ENCODE peak calls at places on chromosome 14, in eight cellular contexts. B, R, L, C, H, M, S and G are unnamed samples.
A peak's percentile ranks its signal among the peaks of the same experiment; 100 is the strongest.

GRCh38 chr14:35553808-35554207 is 19.8 kb downstream of the INSM2 start:
- DNase-seq in M (no peak), S (no peak), B (no peak), H (no peak), R (no peak), L (no peak), C (no peak), G (peak; percentile 29)

GRCh38 chr14:34604990-34605389 is 25.0 kb downstream of the SNX6 start:
- DNase-seq in M (no peak), H (no peak), C (no peak), R (no peak), S (no peak), B (no peak), L (no peak), G (peak; percentile 72)

GRCh38 chr14:54564799-54565235 is 2.1 kb upstream of the SAMD4A start:
- DNase-seq in S (no peak), R (no peak), B (no peak), H (peak; percentile 47), C (no peak), M (peak; percentile 69), L (no peak), G (peak; percentile 77)

GRCh38 chr14:44970907-44971306 is 8.9 kb downstream of the TOGARAM1 start:
- DNase-seq in B (no peak), C (no peak), M (no peak), L (no peak), R (no peak), H (no peak), S (no peak), G (no peak)

GRCh38 chr14:69291891-69292586 is 32.1 kb downstream of the GALNT16 start:
- DNase-seq in H (no peak), M (no peak), B (no peak), C (no peak), S (no peak), L (no peak), R (no peak), G (peak; percentile 26)

GRCh38 chr14:34211732-34212131 is 250.3 kb downstream of the SPTSSA start:
- DNase-seq in B (no peak), S (no peak), H (no peak), L (no peak), C (no peak), R (no peak), M (no peak), G (no peak)

GRCh38 chr14:88990856-88991255 is 166.4 kb downstream of the TTC8 start:
- DNase-seq in B (no peak), R (no peak), S (no peak), M (no peak), H (no peak), C (no peak), L (no peak), G (no peak)

GRCh38 chr14:92785601-92786426 is 8.3 kb upstream of the GOLGA5 start:
- DNase-seq in H (no peak), S (peak; percentile 6), R (no peak), B (no peak), M (no peak), L (peak; percentile 55), C (no peak), G (peak; percentile 80)

GRCh38 chr14:26849514-26849913 is 251.7 kb upstream of the NOVA1 start:
- DNase-seq in R (no peak), B (no peak), M (no peak), S (no peak), C (no peak), L (no peak), H (no peak), G (no peak)

GRCh38 chr14:103391048-103391447 is 5.8 kb downstream of the MARK3 start:
- DNase-seq in M (no peak), S (peak; percentile 77), B (no peak), R (peak; percentile 45), L (no peak), C (no peak), H (peak; percentile 68), G (peak; percentile 84)

GRCh38 chr14:92487513-92488133 is 26.0 kb upstream of the RIN3 start:
- DNase-seq in C (no peak), B (peak; percentile 18), R (no peak), S (peak; percentile 22), H (no peak), L (no peak), M (no peak), G (no peak)

GRCh38 chr14:31835049-31835448 is 242.1 kb upstream of the ARHGAP5 start:
- DNase-seq in C (no peak), S (no peak), H (no peak), M (no peak), R (no peak), L (no peak), B (no peak), G (no peak)

GRCh38 chr14:65359503-65359902 is 53.0 kb upstream of the FUT8 start:
- DNase-seq in B (no peak), H (no peak), M (no peak), S (no peak), C (no peak), L (no peak), R (no peak), G (no peak)

GRCh38 chr14:65751510-65751909 is 339.0 kb downstream of the FUT8 start:
- DNase-seq in S (peak; percentile 17), M (no peak), R (no peak), L (no peak), B (no peak), C (no peak), H (no peak), G (no peak)

GRCh38 chr14:67270354-67270753 is 29.1 kb downstream of the PALS1 start:
- DNase-seq in R (no peak), B (no peak), M (no peak), H (no peak), C (no peak), S (no peak), L (no peak), G (peak; percentile 12)

GRCh38 chr14:55097894-55098560 is 31.0 kb upstream of the LGALS3 start:
- DNase-seq in S (no peak), M (peak; percentile 59), B (no peak), H (no peak), C (no peak), L (peak; percentile 53), R (no peak), G (no peak)

GRCh38 chr14:72643317-72643801 is 250.5 kb downstream of the DPF3 start:
- DNase-seq in S (no peak), H (peak; percentile 71), R (no peak), L (no peak), B (no peak), M (no peak), C (peak; percentile 65), G (peak; percentile 98)

GRCh38 chr14:72645706-72646105 is 248.2 kb downstream of the DPF3 start:
- DNase-seq in R (no peak), S (no peak), L (no peak), C (no peak), H (no peak), M (no peak), B (no peak), G (no peak)

GRCh38 chr14:72646861-72647528 is 246.9 kb downstream of the DPF3 start:
- DNase-seq in S (no peak), H (no peak), R (no peak), B (no peak), L (no peak), M (no peak), C (no peak), G (peak; percentile 93)

GRCh38 chr14:72644038-72644437 is 249.9 kb downstream of the DPF3 start:
- DNase-seq in S (no peak), R (no peak), B (no peak), M (no peak), H (no peak), L (no peak), C (no peak), G (no peak)

DNA sequence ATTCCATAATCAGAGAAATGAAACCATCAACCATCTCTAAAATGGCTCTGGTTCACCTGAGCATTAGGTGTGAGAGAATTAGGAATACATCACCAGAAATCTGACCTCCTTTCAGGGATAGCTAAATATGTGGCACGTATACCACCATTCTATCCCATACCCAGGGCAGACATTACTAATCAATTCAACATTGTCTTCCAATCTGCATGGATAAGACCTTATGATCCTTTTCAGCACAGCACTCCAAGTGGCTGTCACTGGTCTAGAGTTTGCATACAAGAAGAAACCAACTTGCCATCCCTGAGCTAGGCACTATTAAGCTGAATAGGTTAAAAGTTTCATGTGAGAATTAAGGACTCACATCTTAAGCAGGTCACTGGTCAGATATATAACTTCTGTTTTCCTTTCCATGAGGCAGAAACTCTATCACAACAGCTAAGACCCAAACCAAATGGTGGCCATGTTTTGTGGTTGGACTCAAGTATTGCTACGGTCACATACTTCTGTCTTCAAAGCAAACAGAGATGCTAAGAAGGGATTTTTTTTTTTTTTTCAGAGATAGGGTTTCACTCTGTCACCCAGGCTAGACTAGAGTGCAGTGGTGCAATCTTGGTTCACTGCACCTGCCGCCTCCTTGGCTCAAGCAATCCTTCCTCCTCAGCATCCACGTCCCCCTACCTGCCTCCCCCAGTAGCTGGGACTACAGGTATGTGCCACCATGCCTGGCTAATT is 249.0 kb downstream of the DPF3 start:
- DNase-seq in H (no peak), L (no peak), M (no peak), S (peak; percentile 18), B (no peak), C (no peak), R (no peak), G (no peak)
- TF ChIP-seq CTCF in H (no peak), L (no peak), M (no peak), S (peak; percentile 16), B (no peak), C (no peak), R (peak; percentile 20), G (peak; percentile 14)

GRCh38 chr14:22526210-22526609 is 62.8 kb downstream of the DAD1 start:
- DNase-seq in H (no peak), B (no peak), L (no peak), S (no peak), R (no peak), M (no peak), C (no peak), G (no peak)
- H3K4me3 ChIP-seq in H (no peak overlapping the region), B (no peak overlapping the region), L (no peak overlapping the region), S (no peak overlapping the region), R (no peak overlapping the region), M (no peak overlapping the region), C (no peak overlapping the region), G (no peak overlapping the region)

DNA sequence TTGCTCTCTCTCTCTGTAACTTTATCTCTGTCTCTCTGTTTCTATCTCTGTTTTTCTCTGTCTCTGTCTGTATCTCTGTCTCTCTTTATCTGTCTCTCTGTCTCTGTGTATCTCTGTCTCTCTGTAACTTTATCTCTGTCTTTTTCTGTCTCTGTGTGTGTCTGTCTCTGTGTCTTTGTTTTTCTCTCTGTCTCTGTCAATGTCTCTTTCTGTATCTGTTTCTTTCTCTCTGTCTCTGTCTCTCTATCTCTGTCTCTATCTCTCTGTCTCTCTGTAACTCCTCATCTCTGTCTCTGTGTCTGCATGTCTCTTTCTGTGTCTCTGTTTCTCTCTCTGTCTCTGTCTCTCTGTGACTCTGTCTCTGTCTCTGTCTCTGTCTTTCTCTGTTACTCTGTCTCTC is 51.7 kb downstream of the TMEM121 start:
- DNase-seq in C (no peak), L (no peak), M (no peak), H (no peak), B (no peak), S (no peak), R (no peak), G (no peak)
- TF ChIP-seq CTCF in C (no peak), L (no peak), M (no peak), H (no peak), B (no peak), S (no peak), R (no peak), G (no peak)

DNA sequence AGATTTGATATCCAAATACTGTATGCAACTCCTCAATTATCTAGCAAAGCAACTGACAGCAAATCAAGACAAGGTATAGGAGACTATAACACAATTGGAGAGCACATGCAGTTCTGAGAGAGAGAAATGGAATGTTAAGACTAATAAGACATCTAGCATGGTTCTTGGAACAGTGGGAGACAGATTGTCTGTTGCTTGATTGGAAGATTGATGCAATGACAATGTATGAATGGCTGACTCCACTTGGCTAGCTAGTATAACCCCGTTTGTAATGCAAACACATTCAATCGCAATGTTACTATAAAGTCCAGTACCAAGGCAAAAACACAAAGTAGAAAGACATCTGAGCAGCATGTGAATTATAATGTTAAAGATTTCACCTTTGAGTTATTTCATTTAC is 179.3 kb downstream of the RPL10L start:
- DNase-seq in L (no peak), R (no peak), M (no peak), S (no peak), C (no peak), H (no peak), B (no peak), G (no peak)
- H3K4me3 ChIP-seq in L (no peak overlapping the region), R (no peak overlapping the region), M (no peak overlapping the region), S (no peak overlapping the region), C (no peak overlapping the region), H (no peak overlapping the region), B (no peak overlapping the region), G (no peak overlapping the region)